ENCODE peak calls at places on chromosome 3, in ten cellular contexts. One of them, this sample, is unnamed.

GRCh38 chr3:8301977-8302589 is 199.5 kb upstream of the LMCD1 start:
- DNase-seq in GM03348: peak; percentile 73
- DNase-seq in EH: peak; percentile 63
- DNase-seq in HuH-7.5: peak; percentile 28
- DNase-seq in NCI-H1092 treated with DMSO at 0.1 percent for 48 hours: peak; percentile 17
- DNase-seq in M059J: peak; percentile 35
- DNase-seq in body of pancreas: no peak
- DNase-seq in NCI-H1105 treated with DMSO at 0.1 percent for 48 hours: peak; percentile 37
- DNase-seq in thoracic aorta: no peak
- DNase-seq in non-pigmented ciliary epithelial cell: peak; percentile 32
- DNase-seq in this sample: no peak

GRCh38 chr3:86951343-86951742 is 39.6 kb downstream of the VGLL3 start:
- DNase-seq in non-pigmented ciliary epithelial cell: no peak
- DNase-seq in body of pancreas: no peak
- DNase-seq in GM03348: no peak
- DNase-seq in HuH-7.5: no peak
- DNase-seq in NCI-H1105 treated with DMSO at 0.1 percent for 48 hours: no peak
- DNase-seq in NCI-H1092 treated with DMSO at 0.1 percent for 48 hours: no peak
- DNase-seq in thoracic aorta: no peak
- DNase-seq in EH: peak; percentile 70
- DNase-seq in M059J: peak; percentile 58
- DNase-seq in this sample: no peak

GRCh38 chr3:41912280-41912679 is 49.6 kb downstream of the ULK4 start:
- DNase-seq in EH: no peak
- DNase-seq in HuH-7.5: no peak
- DNase-seq in M059J: no peak
- DNase-seq in GM03348: no peak
- DNase-seq in non-pigmented ciliary epithelial cell: no peak
- DNase-seq in NCI-H1105 treated with DMSO at 0.1 percent for 48 hours: no peak
- DNase-seq in thoracic aorta: no peak
- DNase-seq in NCI-H1092 treated with DMSO at 0.1 percent for 48 hours: no peak
- DNase-seq in body of pancreas: no peak
- DNase-seq in this sample: no peak

GRCh38 chr3:25021816-25022215 is 406.2 kb upstream of the RARB start:
- DNase-seq in HuH-7.5: no peak
- DNase-seq in GM03348: peak; percentile 52
- DNase-seq in thoracic aorta: no peak
- DNase-seq in M059J: peak; percentile 23
- DNase-seq in non-pigmented ciliary epithelial cell: peak; percentile 41
- DNase-seq in EH: peak; percentile 66
- DNase-seq in body of pancreas: no peak
- DNase-seq in NCI-H1105 treated with DMSO at 0.1 percent for 48 hours: peak; percentile 21
- DNase-seq in NCI-H1092 treated with DMSO at 0.1 percent for 48 hours: no peak
- DNase-seq in this sample: no peak

GRCh38 chr3:149590691-149591441 is 67.0 kb downstream of the WWTR1 start:
- DNase-seq in NCI-H1105 treated with DMSO at 0.1 percent for 48 hours: no peak
- DNase-seq in GM03348: no peak
- DNase-seq in NCI-H1092 treated with DMSO at 0.1 percent for 48 hours: no peak
- DNase-seq in non-pigmented ciliary epithelial cell: no peak
- DNase-seq in thoracic aorta: no peak
- DNase-seq in EH: no peak
- DNase-seq in HuH-7.5: no peak
- DNase-seq in M059J: no peak
- DNase-seq in body of pancreas: no peak
- DNase-seq in this sample: no peak

GRCh38 chr3:106392905-106393304 is 524.1 kb upstream of the CBLB start:
- DNase-seq in HuH-7.5: no peak
- DNase-seq in thoracic aorta: no peak
- DNase-seq in EH: peak; percentile 30
- DNase-seq in GM03348: peak; percentile 19
- DNase-seq in M059J: peak; percentile 15
- DNase-seq in NCI-H1092 treated with DMSO at 0.1 percent for 48 hours: no peak
- DNase-seq in non-pigmented ciliary epithelial cell: no peak
- DNase-seq in body of pancreas: no peak
- DNase-seq in NCI-H1105 treated with DMSO at 0.1 percent for 48 hours: no peak
- DNase-seq in this sample: no peak

GRCh38 chr3:189714991-189715961 is 84.1 kb downstream of the TP63 start:
- DNase-seq in EH: peak; percentile 87
- DNase-seq in NCI-H1105 treated with DMSO at 0.1 percent for 48 hours: no peak
- DNase-seq in HuH-7.5: no peak
- DNase-seq in GM03348: peak; percentile 52
- DNase-seq in NCI-H1092 treated with DMSO at 0.1 percent for 48 hours: no peak
- DNase-seq in non-pigmented ciliary epithelial cell: peak; percentile 63
- DNase-seq in thoracic aorta: no peak
- DNase-seq in M059J: peak; percentile 91
- DNase-seq in body of pancreas: no peak
- DNase-seq in this sample: no peak

GRCh38 chr3:79729096-79729495 is 38.7 kb downstream of the ROBO1 start:
- DNase-seq in EH: no peak
- DNase-seq in non-pigmented ciliary epithelial cell: peak; percentile 37
- DNase-seq in GM03348: no peak
- DNase-seq in NCI-H1092 treated with DMSO at 0.1 percent for 48 hours: no peak
- DNase-seq in thoracic aorta: no peak
- DNase-seq in body of pancreas: peak; percentile 13
- DNase-seq in M059J: peak; percentile 26
- DNase-seq in NCI-H1105 treated with DMSO at 0.1 percent for 48 hours: peak; percentile 36
- DNase-seq in HuH-7.5: no peak
- DNase-seq in this sample: no peak

GRCh38 chr3:183924956-183925355 is 40.3 kb upstream of the PARL start:
- DNase-seq in non-pigmented ciliary epithelial cell: peak; percentile 28
- DNase-seq in NCI-H1092 treated with DMSO at 0.1 percent for 48 hours: no peak
- DNase-seq in thoracic aorta: no peak
- DNase-seq in M059J: no peak
- DNase-seq in EH: no peak
- DNase-seq in NCI-H1105 treated with DMSO at 0.1 percent for 48 hours: no peak
- DNase-seq in body of pancreas: no peak
- DNase-seq in HuH-7.5: no peak
- DNase-seq in GM03348: no peak
- DNase-seq in this sample: no peak

GRCh38 chr3:4320453-4320852 is 17.3 kb downstream of the SETMAR start:
- DNase-seq in NCI-H1092 treated with DMSO at 0.1 percent for 48 hours: no peak
- DNase-seq in EH: no peak
- DNase-seq in NCI-H1105 treated with DMSO at 0.1 percent for 48 hours: no peak
- DNase-seq in thoracic aorta: no peak
- DNase-seq in M059J: no peak
- DNase-seq in non-pigmented ciliary epithelial cell: no peak
- DNase-seq in body of pancreas: no peak
- DNase-seq in HuH-7.5: no peak
- DNase-seq in GM03348: no peak
- DNase-seq in this sample: no peak

GRCh38 chr3:142815803-142816202 is 73.1 kb downstream of the PCOLCE2 start:
- DNase-seq in thoracic aorta: no peak
- DNase-seq in GM03348: no peak
- DNase-seq in NCI-H1092 treated with DMSO at 0.1 percent for 48 hours: no peak
- DNase-seq in body of pancreas: no peak
- DNase-seq in non-pigmented ciliary epithelial cell: no peak
- DNase-seq in HuH-7.5: no peak
- DNase-seq in EH: no peak
- DNase-seq in M059J: no peak
- DNase-seq in NCI-H1105 treated with DMSO at 0.1 percent for 48 hours: no peak
- DNase-seq in this sample: no peak

GRCh38 chr3:139830817-139831216 is 104.2 kb upstream of the CLSTN2 start:
- DNase-seq in GM03348: no peak
- DNase-seq in M059J: no peak
- DNase-seq in body of pancreas: peak; percentile 26
- DNase-seq in HuH-7.5: no peak
- DNase-seq in NCI-H1092 treated with DMSO at 0.1 percent for 48 hours: no peak
- DNase-seq in NCI-H1105 treated with DMSO at 0.1 percent for 48 hours: no peak
- DNase-seq in thoracic aorta: no peak
- DNase-seq in non-pigmented ciliary epithelial cell: no peak
- DNase-seq in EH: no peak
- DNase-seq in this sample: no peak

GRCh38 chr3:9703736-9704342 is at the start of gene CPNE9:
- DNase-seq in thoracic aorta: no peak
- DNase-seq in HuH-7.5: no peak
- DNase-seq in non-pigmented ciliary epithelial cell: no peak
- DNase-seq in body of pancreas: no peak
- DNase-seq in GM03348: peak; percentile 36
- DNase-seq in EH: no peak
- DNase-seq in NCI-H1105 treated with DMSO at 0.1 percent for 48 hours: no peak
- DNase-seq in M059J: no peak
- DNase-seq in NCI-H1092 treated with DMSO at 0.1 percent for 48 hours: no peak
- DNase-seq in this sample: no peak

GRCh38 chr3:159861369-159861987 is 127.2 kb upstream of the IL12A start:
- DNase-seq in EH: peak; percentile 58
- DNase-seq in M059J: no peak
- DNase-seq in non-pigmented ciliary epithelial cell: no peak
- DNase-seq in HuH-7.5: no peak
- DNase-seq in NCI-H1092 treated with DMSO at 0.1 percent for 48 hours: no peak
- DNase-seq in NCI-H1105 treated with DMSO at 0.1 percent for 48 hours: no peak
- DNase-seq in GM03348: no peak
- DNase-seq in thoracic aorta: no peak
- DNase-seq in body of pancreas: no peak
- DNase-seq in this sample: no peak

GRCh38 chr3:41630708-41631107 is 331.2 kb downstream of the ULK4 start:
- DNase-seq in NCI-H1092 treated with DMSO at 0.1 percent for 48 hours: peak; percentile 27
- DNase-seq in M059J: no peak
- DNase-seq in non-pigmented ciliary epithelial cell: no peak
- DNase-seq in thoracic aorta: no peak
- DNase-seq in EH: no peak
- DNase-seq in GM03348: no peak
- DNase-seq in NCI-H1105 treated with DMSO at 0.1 percent for 48 hours: no peak
- DNase-seq in body of pancreas: no peak
- DNase-seq in HuH-7.5: no peak
- DNase-seq in this sample: no peak

GRCh38 chr3:18987862-18988447 is 160.4 kb upstream of the KCNH8 start:
- DNase-seq in GM03348: no peak
- DNase-seq in thoracic aorta: no peak
- DNase-seq in M059J: no peak
- DNase-seq in HuH-7.5: no peak
- DNase-seq in non-pigmented ciliary epithelial cell: no peak
- DNase-seq in body of pancreas: peak; percentile 12
- DNase-seq in NCI-H1105 treated with DMSO at 0.1 percent for 48 hours: peak; percentile 72
- DNase-seq in EH: no peak
- DNase-seq in NCI-H1092 treated with DMSO at 0.1 percent for 48 hours: peak; percentile 32
- DNase-seq in this sample: no peak

GRCh38 chr3:115819785-115820384 is 196.6 kb downstream of the GAP43 start:
- DNase-seq in EH: peak; percentile 86
- DNase-seq in NCI-H1105 treated with DMSO at 0.1 percent for 48 hours: peak; percentile 88
- DNase-seq in thoracic aorta: peak; percentile 31
- DNase-seq in HuH-7.5: peak; percentile 20
- DNase-seq in GM03348: peak; percentile 77
- DNase-seq in NCI-H1092 treated with DMSO at 0.1 percent for 48 hours: peak; percentile 83
- DNase-seq in M059J: peak; percentile 86
- DNase-seq in non-pigmented ciliary epithelial cell: no peak
- DNase-seq in body of pancreas: peak; percentile 77
- DNase-seq in this sample: peak; percentile 51

GRCh38 chr3:154364849-154365248 is 40.6 kb upstream of the DHX36 start:
- DNase-seq in body of pancreas: no peak
- DNase-seq in GM03348: no peak
- DNase-seq in thoracic aorta: no peak
- DNase-seq in NCI-H1092 treated with DMSO at 0.1 percent for 48 hours: no peak
- DNase-seq in non-pigmented ciliary epithelial cell: no peak
- DNase-seq in NCI-H1105 treated with DMSO at 0.1 percent for 48 hours: no peak
- DNase-seq in M059J: no peak
- DNase-seq in HuH-7.5: no peak
- DNase-seq in EH: no peak
- DNase-seq in this sample: no peak

GRCh38 chr3:138135141-138135832 is 3.1 kb upstream of the A4GNT start:
- DNase-seq in non-pigmented ciliary epithelial cell: no peak
- DNase-seq in GM03348: no peak
- DNase-seq in HuH-7.5: no peak
- DNase-seq in body of pancreas: no peak
- DNase-seq in EH: no peak
- DNase-seq in NCI-H1092 treated with DMSO at 0.1 percent for 48 hours: no peak
- DNase-seq in M059J: no peak
- DNase-seq in thoracic aorta: no peak
- DNase-seq in NCI-H1105 treated with DMSO at 0.1 percent for 48 hours: no peak
- DNase-seq in this sample: no peak

GRCh38 chr3:194604837-194605236 is 28.4 kb downstream of the TMEM44 start:
- DNase-seq in M059J: no peak
- DNase-seq in GM03348: no peak
- DNase-seq in non-pigmented ciliary epithelial cell: no peak
- DNase-seq in NCI-H1092 treated with DMSO at 0.1 percent for 48 hours: no peak
- DNase-seq in body of pancreas: no peak
- DNase-seq in EH: no peak
- DNase-seq in HuH-7.5: no peak
- DNase-seq in NCI-H1105 treated with DMSO at 0.1 percent for 48 hours: no peak
- DNase-seq in thoracic aorta: no peak
- DNase-seq in this sample: no peak

GRCh38 chr3:149473314-149473990 is 1.0 kb upstream of the TM4SF4 start:
- DNase-seq in thoracic aorta: peak; percentile 33
- DNase-seq in non-pigmented ciliary epithelial cell: no peak
- DNase-seq in M059J: peak; percentile 99
- DNase-seq in HuH-7.5: peak; percentile 23
- DNase-seq in GM03348: peak; percentile 65
- DNase-seq in EH: peak; percentile 91
- DNase-seq in NCI-H1092 treated with DMSO at 0.1 percent for 48 hours: no peak
- DNase-seq in NCI-H1105 treated with DMSO at 0.1 percent for 48 hours: no peak
- DNase-seq in body of pancreas: peak; percentile 89
- DNase-seq in this sample: no peak

GRCh38 chr3:25648107-25648535 is 16.6 kb downstream of the TOP2B start:
- DNase-seq in EH: peak; percentile 80
- DNase-seq in NCI-H1105 treated with DMSO at 0.1 percent for 48 hours: peak; percentile 62
- DNase-seq in non-pigmented ciliary epithelial cell: peak; percentile 58
- DNase-seq in body of pancreas: peak; percentile 83
- DNase-seq in NCI-H1092 treated with DMSO at 0.1 percent for 48 hours: peak; percentile 38
- DNase-seq in HuH-7.5: peak; percentile 32
- DNase-seq in GM03348: peak; percentile 69
- DNase-seq in M059J: peak; percentile 60
- DNase-seq in thoracic aorta: peak; percentile 40
- DNase-seq in this sample: peak; percentile 71

GRCh38 chr3:98982336-98982735 is 80.8 kb upstream of the DCBLD2 start:
- DNase-seq in thoracic aorta: no peak
- DNase-seq in body of pancreas: no peak
- DNase-seq in GM03348: no peak
- DNase-seq in NCI-H1092 treated with DMSO at 0.1 percent for 48 hours: no peak
- DNase-seq in EH: no peak
- DNase-seq in NCI-H1105 treated with DMSO at 0.1 percent for 48 hours: no peak
- DNase-seq in M059J: peak; percentile 72
- DNase-seq in HuH-7.5: no peak
- DNase-seq in non-pigmented ciliary epithelial cell: no peak
- DNase-seq in this sample: no peak

GRCh38 chr3:178381555-178381954 is 154.7 kb upstream of the KCNMB2 start:
- DNase-seq in NCI-H1092 treated with DMSO at 0.1 percent for 48 hours: no peak
- DNase-seq in HuH-7.5: no peak
- DNase-seq in EH: peak; percentile 81
- DNase-seq in non-pigmented ciliary epithelial cell: no peak
- DNase-seq in body of pancreas: no peak
- DNase-seq in M059J: peak; percentile 19
- DNase-seq in NCI-H1105 treated with DMSO at 0.1 percent for 48 hours: no peak
- DNase-seq in GM03348: no peak
- DNase-seq in thoracic aorta: no peak
- DNase-seq in this sample: no peak

GRCh38 chr3:52086939-52087675 is 30.7 kb upstream of the DUSP7 start:
- DNase-seq in thoracic aorta: no peak
- DNase-seq in body of pancreas: no peak
- DNase-seq in NCI-H1105 treated with DMSO at 0.1 percent for 48 hours: no peak
- DNase-seq in M059J: no peak
- DNase-seq in non-pigmented ciliary epithelial cell: no peak
- DNase-seq in HuH-7.5: no peak
- DNase-seq in EH: peak; percentile 72
- DNase-seq in NCI-H1092 treated with DMSO at 0.1 percent for 48 hours: no peak
- DNase-seq in GM03348: peak; percentile 34
- DNase-seq in this sample: no peak

GRCh38 chr3:129417354-129417753 is 11.1 kb downstream of the EFCAB12 start:
- DNase-seq in non-pigmented ciliary epithelial cell: no peak
- DNase-seq in GM03348: no peak
- DNase-seq in HuH-7.5: no peak
- DNase-seq in M059J: peak; percentile 57
- DNase-seq in EH: peak; percentile 53
- DNase-seq in body of pancreas: no peak
- DNase-seq in NCI-H1105 treated with DMSO at 0.1 percent for 48 hours: no peak
- DNase-seq in NCI-H1092 treated with DMSO at 0.1 percent for 48 hours: no peak
- DNase-seq in thoracic aorta: no peak
- DNase-seq in this sample: no peak